ENCODE peak calls at places on chromosome 15, in seven cellular contexts. N is NB4, Z is brain microvascular endothelial cell, X is Calu3, F is fibroblast of the aortic adventitia, V is choroid plexus epithelial cell, H is Peyer's patch. Q is an unnamed sample.

GRCh38 chr15:33584797-33585196 is 274.0 kb downstream of the RYR3 start:
- DNase-seq in H (no peak), F (peak; percentile 35), N (no peak), X (no peak), V (peak; percentile 22), Z (no peak), Q (no peak)

GRCh38 chr15:73858062-73858461 is 15.3 kb upstream of the TBC1D21 start:
- DNase-seq in F (no peak), X (no peak), V (no peak), H (no peak), Z (no peak), N (peak; percentile 55), Q (peak; percentile 49)

GRCh38 chr15:70189826-70190225 is 92.1 kb upstream of the TLE3 start:
- DNase-seq in F (no peak), X (no peak), Z (no peak), V (no peak), N (no peak), H (no peak), Q (no peak)

GRCh38 chr15:73485372-73485771 is 42.4 kb downstream of the REC114 start:
- DNase-seq in H (no peak), V (no peak), X (no peak), F (no peak), N (no peak), Z (no peak), Q (no peak)

GRCh38 chr15:101445562-101446526 is 43.7 kb downstream of the PCSK6 start:
- DNase-seq in X (no peak), F (peak; percentile 71), V (peak; percentile 57), N (peak; percentile 73), Z (peak; percentile 65), H (no peak), Q (peak; percentile 62)

GRCh38 chr15:25787855-25788521 is 75.1 kb downstream of the ATP10A start:
- DNase-seq in N (peak; percentile 6), H (no peak), X (peak; percentile 0), Z (peak; percentile 35), V (no peak), F (peak; percentile 29), Q (peak; percentile 64)

GRCh38 chr15:80549191-80549590 is 145.0 kb downstream of the ARNT2 start:
- DNase-seq in F (peak; percentile 88), V (peak; percentile 86), H (no peak), N (no peak), Z (no peak), X (no peak), Q (no peak)

GRCh38 chr15:64883997-64884511 is 27.6 kb upstream of the ANKDD1A start:
- DNase-seq in H (peak; percentile 68), N (peak; percentile 24), X (peak; percentile 63), F (peak; percentile 85), V (peak; percentile 93), Z (peak; percentile 90), Q (peak; percentile 90)

GRCh38 chr15:59688383-59688887 is 685 bp downstream of the BNIP2 start:
- DNase-seq in Z (peak; percentile 58), V (peak; percentile 90), F (peak; percentile 87), H (peak; percentile 43), N (peak; percentile 81), X (peak; percentile 9), Q (no peak)

GRCh38 chr15:90930861-90931629 is 1.3 kb downstream of the HDDC3 start:
- DNase-seq in N (no peak), X (no peak), V (no peak), F (peak; percentile 35), H (no peak), Z (no peak), Q (no peak)

GRCh38 chr15:60324706-60325438 is 72.9 kb downstream of the ANXA2 start:
- DNase-seq in N (no peak), F (no peak), H (no peak), X (no peak), V (peak; percentile 60), Z (no peak), Q (no peak)

DNA sequence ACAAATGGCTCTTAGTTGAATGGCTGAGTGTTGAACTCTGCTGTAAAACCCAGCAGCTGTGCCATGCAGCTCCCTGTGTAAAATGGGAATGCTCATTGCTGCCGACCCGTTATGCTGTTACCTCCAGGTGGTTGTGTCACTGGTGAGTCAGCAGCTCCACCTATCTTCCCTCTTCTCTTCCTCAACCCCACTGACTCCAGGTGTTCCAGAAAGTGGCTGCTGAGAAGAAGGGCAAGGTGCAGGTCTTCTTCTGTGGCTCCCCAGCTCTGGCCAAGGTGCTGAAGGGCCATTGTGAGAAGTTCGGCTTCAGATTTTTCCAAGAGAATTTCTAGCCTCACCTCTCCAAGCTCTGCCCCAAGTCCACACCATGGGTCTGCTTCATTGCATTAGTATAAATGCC is 41.9 kb downstream of the NOX5 start:
- DNase-seq in Z (no peak), F (no peak), X (no peak), V (no peak), N (no peak), H (no peak), Q (peak; percentile 75)
- TF ChIP-seq CTCF in Z (no peak), F (no peak), X (no peak), V (no peak), N (no peak), H (no peak), Q (peak; percentile 66)

GRCh38 chr15:99729920-99730319 is 3.3 kb downstream of the LYSMD4 start:
- DNase-seq in F (peak; percentile 68), N (peak; percentile 56), X (peak; percentile 24), H (no peak), Z (peak; percentile 28), V (peak; percentile 72), Q (no peak)
- TF ChIP-seq CTCF in F (peak; percentile 53), N (peak; percentile 50), X (peak; percentile 9), H (no peak), Z (peak; percentile 75), V (peak; percentile 71), Q (peak; percentile 74)

GRCh38 chr15:79195239-79195638 is 87.3 kb upstream of the ANKRD34C start:
- DNase-seq in X (no peak), H (no peak), F (no peak), N (no peak), V (no peak), Z (no peak), Q (peak; percentile 44)

GRCh38 chr15:79194386-79194785 is 88.1 kb upstream of the ANKRD34C start:
- DNase-seq in H (no peak), V (no peak), N (no peak), F (no peak), X (no peak), Z (no peak), Q (no peak)

GRCh38 chr15:79195802-79196201 is 86.7 kb upstream of the ANKRD34C start:
- DNase-seq in F (no peak), V (no peak), X (no peak), H (no peak), N (no peak), Z (no peak), Q (peak; percentile 29)

GRCh38 chr15:79193157-79193948 is 89.2 kb upstream of the ANKRD34C start:
- DNase-seq in Z (no peak), H (no peak), F (no peak), X (no peak), V (no peak), N (no peak), Q (peak; percentile 22)

DNA sequence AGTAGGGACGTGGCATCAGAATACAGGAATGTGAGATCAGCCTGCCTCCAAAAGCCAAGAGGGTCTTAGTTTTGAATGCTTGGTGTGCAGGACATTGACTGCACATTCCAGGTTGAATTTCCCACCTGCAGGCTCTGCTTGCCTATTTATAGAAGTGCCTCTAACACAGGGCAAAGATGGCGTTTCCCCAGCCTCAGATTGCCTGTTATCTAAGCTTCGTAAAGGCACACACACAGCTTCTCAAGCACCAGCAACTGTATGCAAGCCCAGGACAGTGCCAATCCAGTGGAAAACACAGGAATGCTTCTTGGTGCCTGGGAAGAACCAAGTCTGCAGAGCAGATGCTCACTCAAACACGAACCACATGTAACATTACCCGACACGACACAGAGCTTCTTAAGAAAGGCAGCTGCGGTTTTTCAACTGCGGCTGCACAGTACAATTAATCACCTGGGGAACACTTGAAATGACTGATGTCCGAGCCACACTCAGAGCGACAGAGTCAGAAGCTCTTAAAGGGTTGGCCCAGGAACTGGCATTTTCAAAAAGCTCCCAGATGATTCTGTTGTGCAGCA is 90.0 kb upstream of the ANKRD34C start:
- DNase-seq in X (no peak), F (no peak), N (no peak), Z (no peak), H (no peak), V (no peak), Q (no peak)
- TF ChIP-seq CTCF in X (no peak), F (no peak), N (no peak), Z (no peak), H (no peak), V (no peak), Q (no peak)

GRCh38 chr15:40307421-40308165 is at the start of gene PLCB2:
- DNase-seq in X (peak; percentile 50), N (peak; percentile 96), Z (no peak), F (no peak), H (peak; percentile 74), V (no peak), Q (peak; percentile 62)
- TF ChIP-seq CTCF in X (no peak), N (peak; percentile 61), Z (peak; percentile 57), F (no peak), H (peak; percentile 16), V (peak; percentile 48), Q (peak; percentile 29)

DNA sequence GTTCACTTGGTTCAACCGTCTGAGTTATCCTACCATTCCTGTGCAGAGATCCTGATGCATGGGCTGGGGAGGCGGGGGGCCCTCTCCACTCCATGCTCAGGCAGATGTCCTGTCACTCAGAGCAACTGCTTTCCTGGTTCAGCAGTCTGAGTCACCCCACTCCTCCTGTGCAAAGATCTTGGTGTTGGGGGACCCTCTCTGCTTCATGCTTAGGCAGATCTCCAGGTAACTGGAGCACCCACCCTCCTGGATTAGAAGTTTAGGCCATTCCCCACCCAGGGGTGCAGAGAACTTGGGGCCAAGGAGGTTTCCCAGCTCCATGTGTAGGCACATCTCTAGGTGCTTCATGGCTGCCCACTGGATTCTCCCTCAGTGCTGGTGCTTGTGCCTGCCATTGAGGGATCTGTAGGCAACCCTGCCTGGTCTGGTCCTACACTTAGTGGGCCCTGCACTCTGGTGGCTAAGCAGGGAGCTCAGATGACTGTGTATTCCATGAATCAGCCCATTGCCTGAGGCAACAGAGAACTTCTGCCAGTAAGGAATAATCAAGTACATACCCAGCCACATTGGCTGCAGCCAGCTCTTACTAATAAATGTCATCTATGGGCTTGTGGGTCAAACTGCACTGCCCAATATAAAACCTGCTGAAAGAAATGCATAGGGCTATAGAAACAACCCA is 465.4 kb upstream of the THBS1 start:
- DNase-seq in V (no peak), H (no peak), X (no peak), F (peak; percentile 37), Z (no peak), N (no peak), Q (no peak)
- TF ChIP-seq CTCF in V (no peak), H (no peak), X (no peak), F (no peak), Z (no peak), N (no peak), Q (no peak)

DNA sequence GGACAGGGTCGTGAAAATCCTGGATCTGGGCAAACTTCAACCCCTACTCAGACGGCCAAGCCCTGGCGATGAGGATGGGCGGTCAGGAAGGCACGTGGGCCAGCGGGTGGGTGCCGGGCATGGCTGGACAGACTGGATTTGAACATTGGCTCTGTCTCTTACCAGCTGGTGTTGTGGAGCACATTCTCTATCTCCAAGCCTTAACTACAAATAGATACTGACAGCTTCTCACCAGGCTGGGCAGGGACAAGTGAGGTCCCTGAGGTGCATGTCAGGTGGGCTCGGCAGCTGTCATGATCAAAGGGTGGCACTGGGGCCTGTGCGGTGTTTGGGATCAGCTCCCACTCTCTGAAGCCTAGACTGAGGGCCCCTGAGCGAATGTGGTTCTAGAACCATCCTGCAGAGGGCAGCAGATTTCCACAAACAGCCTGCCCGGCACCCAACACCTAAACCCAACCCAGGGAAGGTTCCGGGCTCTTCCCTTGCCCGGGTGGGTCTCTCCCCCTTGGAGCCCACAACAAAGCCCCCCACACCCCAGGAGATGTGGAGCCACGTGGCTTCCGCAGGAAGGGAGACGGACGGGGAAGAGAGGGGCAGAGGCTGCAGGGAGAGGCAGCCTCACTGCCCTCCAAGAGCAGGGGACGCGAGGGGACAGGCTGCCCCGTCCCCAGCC is 58.4 kb downstream of the RGMA start:
- DNase-seq in H (peak; percentile 58), Z (peak; percentile 61), X (peak; percentile 78), F (peak; percentile 76), N (peak; percentile 70), V (peak; percentile 74), Q (peak; percentile 76)
- TF ChIP-seq CTCF in H (peak; percentile 76), Z (peak; percentile 86), X (peak; percentile 85), F (peak; percentile 88), N (peak; percentile 79), V (peak; percentile 85), Q (peak; percentile 99)

Q was measured in RWPE2.